ENCODE peak calls at places on chromosomes 2 and 18, in eight cellular contexts. O is stimulated activated CD4-positive, alpha-beta T cell treated with anti-CD3 and anti-CD28 coated beads, Interleukin-2, amount 100 ng/mL, for 48 hours; H is endothelial cell; C is stimulated activated CD8-positive, alpha-beta memory T cell treated with anti-CD3 and anti-CD28 coated beads, Interleukin-15, amount 100 ng/mL, for 24 hours; F is MV-4-11; D is stimulated activated effector memory CD8-positive, alpha-beta T cell treated with anti-CD3 and anti-CD28 coated beads, Interleukin-12 subunit alpha, Interleukin-12 subunit beta, amount 100 ng/mL, for 72 hours; Q is neural crest cell; P is head of caudate nucleus. W is an unnamed sample.

GRCh38 chr2:11319939-11320338 is 24.5 kb downstream of the ROCK2 start:
- DNase-seq in O (no peak), H (no peak), C (no peak), F (no peak), D (no peak), Q (no peak), P (no peak), W (no peak)

GRCh38 chr2:223998983-223999382 is 40.1 kb downstream of the SERPINE2 start:
- DNase-seq in O (no peak), H (no peak), C (no peak), F (no peak), D (no peak), Q (no peak), P (no peak), W (no peak)

GRCh38 chr18:31205273-31205672 is 42.6 kb upstream of the DSC1 start:
- DNase-seq in O (no peak), H (no peak), C (no peak), F (no peak), D (no peak), Q (no peak), P (no peak), W (no peak)

GRCh38 chr2:189157431-189157830 is 22.1 kb downstream of the COL5A2 start:
- DNase-seq in O (no peak), H (no peak), C (no peak), F (no peak), D (no peak), Q (no peak), P (no peak), W (no peak)

GRCh38 chr2:242011991-242012764 is 142.6 kb downstream of the RTP5 start:
- DNase-seq in O (no peak), H (no peak), C (no peak), F (peak; percentile 75), D (no peak), Q (no peak), P (no peak), W (no peak)

GRCh38 chr2:75466708-75467311 is 93.9 kb downstream of the EVA1A start:
- DNase-seq in O (peak; percentile 3), H (peak; percentile 47), C (no peak), F (no peak), D (no peak), Q (peak; percentile 36), P (peak; percentile 19), W (peak; percentile 13)

GRCh38 chr2:233853353-233853752 is 982 bp downstream of the HJURP start:
- DNase-seq in O (no peak), H (no peak), C (no peak), F (no peak), D (no peak), Q (no peak), P (no peak), W (peak; percentile 42)

GRCh38 chr2:173706936-173707335 is 258.2 kb downstream of the SP3 start:
- DNase-seq in O (no peak), H (no peak), C (no peak), F (no peak), D (no peak), Q (no peak), P (no peak), W (no peak)

GRCh38 chr18:60060578-60060977 is 160.8 kb downstream of the PMAIP1 start:
- DNase-seq in O (no peak), H (no peak), C (no peak), F (no peak), D (no peak), Q (no peak), P (no peak), W (no peak)

GRCh38 chr2:23661276-23662050 is 265.5 kb downstream of the ATAD2B start:
- DNase-seq in O (no peak), H (no peak), C (no peak), F (no peak), D (no peak), Q (no peak), P (no peak), W (no peak)

GRCh38 chr2:6986251-6986893 is 69.2 kb downstream of the RNF144A start:
- DNase-seq in O (no peak), H (peak; percentile 23), C (no peak), F (peak; percentile 54), D (no peak), Q (peak; percentile 51), P (peak; percentile 45), W (no peak)

GRCh38 chr18:5895886-5896740 is 791 bp upstream of the TMEM200C start:
- DNase-seq in O (no peak), H (peak; percentile 59), C (no peak), F (no peak), D (no peak), Q (peak; percentile 63), P (no peak), W (no peak)

GRCh38 chr2:24304098-24304497 is 56.2 kb downstream of the ITSN2 start:
- DNase-seq in O (no peak), H (no peak), C (no peak), F (peak; percentile 63), D (no peak), Q (no peak), P (peak; percentile 43), W (no peak)

GRCh38 chr2:156800065-156800556 is 363.9 kb downstream of the GPD2 start:
- DNase-seq in O (no peak), H (no peak), C (no peak), F (no peak), D (no peak), Q (no peak), P (no peak), W (no peak)

GRCh38 chr2:974054-974453 is 23.4 kb downstream of the SNTG2 start:
- DNase-seq in O (no peak), H (no peak), C (no peak), F (no peak), D (no peak), Q (no peak), P (no peak), W (peak; percentile 39)

GRCh38 chr2:86831537-86831936 is 30.1 kb downstream of the CD8B start:
- DNase-seq in O (no peak), H (no peak), C (no peak), F (no peak), D (no peak), Q (no peak), P (no peak), W (no peak)

GRCh38 chr2:103179800-103180199 is 418.0 kb downstream of the TMEM182 start:
- DNase-seq in O (no peak), H (no peak), C (no peak), F (no peak), D (no peak), Q (no peak), P (peak; percentile 45), W (no peak)

GRCh38 chr2:98769784-98770183 is 38.9 kb upstream of the MGAT4A start:
- DNase-seq in O (no peak), H (no peak), C (no peak), F (no peak), D (no peak), Q (no peak), P (no peak), W (peak; percentile 61)

GRCh38 chr2:215904101-215904500 is 109.2 kb downstream of the MREG start:
- DNase-seq in O (no peak), H (no peak), C (no peak), F (peak; percentile 78), D (no peak), Q (no peak), P (no peak), W (no peak)

GRCh38 chr2:9247786-9248185 is 41.2 kb downstream of the ASAP2 start:
- DNase-seq in O (no peak), H (no peak), C (no peak), F (no peak), D (no peak), Q (no peak), P (no peak), W (no peak)

GRCh38 chr18:36179562-36180334 is 7.5 kb upstream of the MOCOS start:
- DNase-seq in O (no peak), H (no peak), C (no peak), F (peak; percentile 85), D (no peak), Q (no peak), P (peak; percentile 43), W (no peak)

GRCh38 chr2:140589273-140589672 is 1541.5 kb downstream of the LRP1B start:
- DNase-seq in O (no peak), H (no peak), C (no peak), F (no peak), D (no peak), Q (no peak), P (no peak), W (no peak)

GRCh38 chr2:110804915-110805314 is 72.5 kb downstream of the ACOXL start:
- DNase-seq in O (peak; percentile 47), H (no peak), C (no peak), F (no peak), D (peak; percentile 39), Q (no peak), P (no peak), W (peak; percentile 85)

GRCh38 chr2:225806105-225806504 is 406.6 kb downstream of the NYAP2 start:
- DNase-seq in O (no peak), H (no peak), C (no peak), F (no peak), D (no peak), Q (no peak), P (no peak), W (no peak)

GRCh38 chr2:69933254-69933828 is 18.4 kb downstream of the MXD1 start:
- DNase-seq in O (no peak), H (no peak), C (no peak), F (peak; percentile 50), D (no peak), Q (no peak), P (no peak), W (no peak)

GRCh38 chr2:20470211-20470610 is 23.3 kb downstream of the RHOB start:
- DNase-seq in O (no peak), H (no peak), C (no peak), F (no peak), D (no peak), Q (no peak), P (peak; percentile 2), W (no peak)

GRCh38 chr2:219689676-219690628 is 62.5 kb downstream of the SLC4A3 start:
- DNase-seq in O (peak; percentile 30), H (peak; percentile 55), C (no peak), F (peak; percentile 43), D (peak; percentile 9), Q (peak; percentile 49), P (peak; percentile 70), W (peak; percentile 52)

GRCh38 chr2:48249093-48249492 is 280.9 kb upstream of the STON1 start:
- DNase-seq in O (no peak), H (no peak), C (no peak), F (peak; percentile 7), D (no peak), Q (no peak), P (no peak), W (no peak)

W was measured in activated CD4-positive, alpha-beta memory T cell treated with anti-CD3 and anti-CD28 coated beads for 36 hours.